ENCODE peak calls at places on chromosomes 4 and X, in four cellular contexts. M, S, Z and J are unnamed samples.

GRCh38 chr4:129344058-129344457 is 248.1 kb downstream of the C4orf33 start:
- DNase-seq in M (peak), S (peak), Z (no peak), J (peak)

GRCh38 chr4:141180991-141181760 is 39.5 kb upstream of the ZNF330 start:
- DNase-seq in M (no peak), S (no peak), Z (no peak), J (no peak)

GRCh38 chr4:119118397-119118796 is 17.2 kb upstream of the MYOZ2 start:
- DNase-seq in M (no peak), S (no peak), Z (no peak), J (no peak)

GRCh38 chr4:174578366-174578765 is 56.1 kb upstream of the HPGD start:
- DNase-seq in M (no peak), S (no peak), Z (no peak), J (no peak)

GRCh38 chr4:17812801-17813200 is 2.0 kb downstream of the NCAPG start:
- DNase-seq in M (no peak), S (no peak), Z (no peak), J (no peak)

GRCh38 chr4:29240641-29241040 is 1479.5 kb upstream of the PCDH7 start:
- DNase-seq in M (no peak), S (no peak), Z (no peak), J (no peak)

GRCh38 chr4:70678383-70678999 is 9.8 kb upstream of the UTP3 start:
- DNase-seq in M (no peak), S (no peak), Z (no peak), J (no peak)

GRCh38 chrX:135095715-135096114 is 24.6 kb downstream of the ETDB start:
- DNase-seq in M (no peak), S (no peak), Z (no peak), J (no peak)

GRCh38 chr4:94540476-94540875 is 88.7 kb downstream of the PDLIM5 start:
- DNase-seq in M (no peak), S (no peak), Z (no peak), J (peak)

GRCh38 chr4:82247629-82248028 is 126.2 kb downstream of the HNRNPD start:
- DNase-seq in M (no peak), S (no peak), Z (no peak), J (no peak)

GRCh38 chr4:19823781-19824180 is 427.9 kb upstream of the SLIT2 start:
- DNase-seq in M (no peak), S (no peak), Z (no peak), J (no peak)

GRCh38 chrX:72051589-72051988 is 80.1 kb downstream of the RTL5 start:
- DNase-seq in M (no peak), S (no peak), Z (no peak), J (no peak)

GRCh38 chr4:24657768-24658617 is 73.6 kb upstream of the DHX15 start:
- DNase-seq in M (no peak), S (no peak), Z (no peak), J (peak)

GRCh38 chr4:73615613-73616012 is 4.6 kb downstream of the RASSF6 start:
- DNase-seq in M (no peak), S (no peak), Z (no peak), J (no peak)

DNA sequence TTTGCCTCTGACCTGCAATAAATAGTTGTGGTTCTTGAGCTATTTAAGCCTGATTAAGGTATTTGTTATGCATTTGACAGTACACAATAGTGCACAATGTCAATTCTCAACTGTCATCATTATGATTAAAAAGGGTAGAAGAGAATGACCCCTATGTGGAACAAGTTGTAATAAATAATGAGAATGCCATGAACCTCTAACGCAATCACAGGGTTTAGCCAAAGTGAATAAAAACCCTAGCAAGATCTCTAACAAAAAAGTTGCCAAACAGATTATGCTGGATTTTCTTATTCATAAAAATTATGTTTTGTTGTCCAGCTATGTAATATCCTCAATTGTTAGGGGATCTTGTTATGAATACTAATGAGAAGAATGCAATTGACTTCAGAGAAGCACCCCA is 387.4 kb downstream of the GPAT3 start:
- DNase-seq in M (no peak), S (no peak), Z (no peak), J (no peak)
- TF ChIP-seq JUND in M (no peak), S (no peak), Z (no peak), J (no peak)

GRCh38 chr4:31246856-31247255 is 526.7 kb downstream of the PCDH7 start:
- DNase-seq in M (no peak), S (no peak), Z (no peak), J (no peak)
- TF ChIP-seq JUND in M (no peak), S (no peak), Z (no peak), J (no peak)

DNA sequence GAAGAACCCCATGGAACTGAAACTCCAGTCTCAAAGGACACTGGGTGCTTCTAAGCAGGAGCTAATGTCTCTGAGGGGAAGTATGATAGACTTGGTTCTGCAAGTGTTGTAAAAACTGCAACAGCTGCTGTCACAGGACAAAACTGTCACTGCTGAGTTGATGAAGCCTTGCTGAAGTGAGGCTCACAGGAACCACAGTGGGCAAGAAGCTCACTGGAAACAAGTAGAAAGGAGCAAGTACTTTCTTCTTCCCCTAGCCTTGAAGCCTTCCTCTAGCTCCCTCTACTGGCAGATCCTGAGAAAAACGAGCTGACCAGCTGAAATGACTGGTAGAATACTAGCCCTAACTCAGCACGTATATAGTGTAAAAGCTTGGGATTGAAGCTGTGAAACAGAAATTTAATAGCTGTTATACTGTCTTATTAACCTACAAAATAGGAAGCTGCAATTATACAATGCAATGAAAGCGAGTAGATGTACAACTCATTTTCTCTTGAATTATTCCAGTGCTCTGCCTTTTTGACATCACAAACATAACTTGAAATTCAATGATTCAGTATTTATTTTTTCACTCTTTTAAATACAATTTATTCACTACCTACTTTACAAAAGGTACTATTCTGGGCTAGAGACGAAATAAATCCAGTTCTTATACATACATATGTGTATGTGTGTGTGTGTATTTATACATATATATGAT is 91.4 kb downstream of the GABRB1 start:
- DNase-seq in M (peak), S (peak), Z (peak), J (peak)
- TF ChIP-seq JUND in M (no peak), S (no peak), Z (no peak), J (no peak)

GRCh38 chr4:8776366-8776765 is 95.3 kb downstream of the HMX1 start:
- DNase-seq in M (no peak), S (no peak), Z (no peak), J (no peak)
- TF ChIP-seq JUND in M (no peak), S (no peak), Z (no peak), J (no peak)

DNA sequence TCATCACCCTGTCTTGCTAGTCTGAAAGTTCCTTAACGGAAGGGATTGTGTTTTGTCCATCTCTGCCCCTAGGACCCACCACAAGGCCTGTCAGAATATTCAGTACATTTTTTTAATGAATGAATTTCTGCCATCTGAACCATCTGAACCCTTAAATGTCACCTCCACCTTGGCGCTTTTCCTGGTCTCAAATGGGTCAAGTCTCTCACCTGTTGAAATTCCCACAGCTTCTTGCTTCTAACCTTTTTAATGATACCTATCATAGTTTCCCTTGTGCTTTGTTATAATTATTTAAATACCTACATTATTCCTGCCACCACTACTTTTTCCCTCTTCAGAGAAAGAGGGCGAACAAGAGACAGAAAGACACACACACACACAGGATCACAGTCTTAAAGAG is 48.0 kb downstream of the SHROOM4 start:
- DNase-seq in M (no peak), S (no peak), Z (no peak), J (no peak)
- TF ChIP-seq JUND in M (no peak), S (no peak), Z (no peak), J (no peak)